ENCODE peak calls at places on chromosome 22, in four cellular contexts. M is breast epithelium, V is pancreas, B is left ventricle myocardium inferior. Z is an unnamed sample. For H3K4me1 and H3K9me3, the result is how much of the 10 kb centered on the place peaks cover.

GRCh38 chr22:36440429-36441002 is 40.9 kb downstream of the TXN2 start:
- DNase-seq in M (no peak), V (no peak), B (no peak), Z (no peak)

GRCh38 chr22:43654271-43654670 is 157.8 kb downstream of the EFCAB6 start:
- DNase-seq in M (no peak), V (no peak), B (no peak), Z (no peak)

GRCh38 chr22:26489447-26490036 is 5.9 kb downstream of the SRRD start:
- DNase-seq in M (no peak), V (no peak), B (no peak), Z (no peak)

GRCh38 chr22:32801436-32802290 is at the start of gene TIMP3:
- DNase-seq in M (peak), V (peak), B (peak), Z (peak)

GRCh38 chr22:19446603-19447387 is 716 bp downstream of the C22orf39 start:
- DNase-seq in M (no peak), V (no peak), B (no peak), Z (no peak)

GRCh38 chr22:23403720-23404688 is 176.1 kb downstream of the IGLL1 start:
- DNase-seq in M (no peak), V (no peak), B (no peak), Z (no peak)

GRCh38 chr22:40950888-40951794 is at the start of gene RBX1:
- DNase-seq in M (peak), V (peak), B (peak), Z (peak)

GRCh38 chr22:41094036-41094435 is 1.6 kb downstream of the EP300 start:
- DNase-seq in M (no peak), V (no peak), B (no peak), Z (no peak)

GRCh38 chr22:43541022-43541421 is 129.2 kb downstream of the MPPED1 start:
- DNase-seq in M (no peak), V (no peak), B (no peak), Z (no peak)

GRCh38 chr22:45552017-45552411 is 49.3 kb downstream of the FBLN1 start:
- DNase-seq in M (no peak), V (no peak), B (no peak), Z (no peak)

GRCh38 chr22:45553333-45554039 is 50.8 kb downstream of the FBLN1 start:
- DNase-seq in M (peak), V (peak), B (peak), Z (peak)

GRCh38 chr22:45552580-45553332 is 50.1 kb downstream of the FBLN1 start:
- DNase-seq in M (peak), V (peak), B (peak), Z (peak)

GRCh38 chr22:45554861-45555260 is 52.2 kb downstream of the FBLN1 start:
- DNase-seq in M (no peak), V (no peak), B (no peak), Z (no peak)

GRCh38 chr22:45554040-45554406 is 51.3 kb downstream of the FBLN1 start:
- DNase-seq in M (no peak), V (no peak), B (no peak), Z (no peak)
- H3K4me3 ChIP-seq in M (peak), V (no peak), B (no peak), Z (no peak)

DNA sequence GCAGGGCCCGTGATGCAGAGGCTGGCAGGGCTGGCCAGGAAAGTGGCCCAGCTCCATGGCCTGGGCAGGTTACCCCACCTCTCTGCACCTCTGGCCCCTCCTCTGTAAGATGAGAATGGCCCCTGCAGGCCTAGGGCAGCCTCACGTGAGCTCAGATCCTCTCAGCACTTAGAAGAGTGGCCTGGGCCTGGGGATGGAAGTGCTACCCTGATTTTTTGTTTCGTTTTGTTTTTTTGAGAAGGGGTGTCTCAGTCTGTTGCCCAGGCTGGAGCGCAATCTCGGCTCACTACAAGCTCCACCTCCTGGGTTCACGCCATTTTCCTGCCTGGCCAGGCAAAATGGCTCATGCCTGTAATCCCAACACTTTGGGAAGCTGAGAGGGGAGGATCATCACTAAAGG is 982 bp downstream of the APOBEC3H start:
- DNase-seq in M (no peak), V (no peak), B (no peak), Z (no peak)
- H3K4me1 ChIP-seq in M (under half), V (under half), B (under half), Z (under half)

DNA sequence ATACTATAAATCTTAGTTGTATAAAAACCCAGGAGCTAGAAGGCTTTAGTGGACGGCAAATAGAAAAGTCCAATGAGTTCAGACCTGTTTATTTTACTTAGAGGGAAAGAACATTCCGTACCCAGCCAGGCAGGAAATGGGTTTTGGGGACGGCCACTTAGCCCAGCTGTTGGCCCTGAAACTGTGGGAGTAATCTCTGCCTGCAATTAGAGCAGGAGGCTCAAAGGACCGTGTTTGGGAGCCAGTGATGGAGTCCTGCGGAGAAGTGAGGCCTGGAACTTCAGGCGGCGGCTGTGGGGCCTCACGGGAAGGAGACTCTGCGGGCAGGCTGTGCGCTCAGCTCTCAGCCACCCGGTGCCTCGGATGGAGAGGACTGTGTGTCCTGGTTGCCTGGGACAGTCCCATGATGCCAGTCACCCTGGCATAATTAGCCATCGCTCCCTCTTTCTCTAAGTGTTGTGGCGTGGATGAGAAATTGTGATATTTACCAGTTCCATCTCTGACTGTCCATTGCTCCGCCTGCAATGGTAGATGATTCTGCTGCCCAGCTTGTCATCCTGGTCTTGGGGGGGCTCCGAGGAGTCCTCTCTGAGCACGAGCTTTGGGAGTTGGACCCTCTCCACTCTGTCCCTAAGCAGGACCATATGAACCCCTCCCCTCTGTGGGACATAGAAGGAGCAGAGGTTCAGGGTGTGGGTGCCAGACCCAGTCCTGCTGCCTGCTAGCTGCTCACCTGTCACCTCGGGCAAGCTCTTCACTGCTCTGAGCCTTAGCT is 530.3 kb downstream of the TBC1D22A start:
- DNase-seq in M (no peak), V (no peak), B (no peak), Z (no peak)
- H3K9me3 ChIP-seq in M (under half), V (under half), B (under half), Z (under half)

GRCh38 chr22:30265851-30266444 is 703 bp downstream of the OSM start:
- DNase-seq in M (no peak), V (peak), B (peak), Z (peak)
- H3K4me3 ChIP-seq in M (peak), V (no peak), B (peak), Z (no peak)

DNA sequence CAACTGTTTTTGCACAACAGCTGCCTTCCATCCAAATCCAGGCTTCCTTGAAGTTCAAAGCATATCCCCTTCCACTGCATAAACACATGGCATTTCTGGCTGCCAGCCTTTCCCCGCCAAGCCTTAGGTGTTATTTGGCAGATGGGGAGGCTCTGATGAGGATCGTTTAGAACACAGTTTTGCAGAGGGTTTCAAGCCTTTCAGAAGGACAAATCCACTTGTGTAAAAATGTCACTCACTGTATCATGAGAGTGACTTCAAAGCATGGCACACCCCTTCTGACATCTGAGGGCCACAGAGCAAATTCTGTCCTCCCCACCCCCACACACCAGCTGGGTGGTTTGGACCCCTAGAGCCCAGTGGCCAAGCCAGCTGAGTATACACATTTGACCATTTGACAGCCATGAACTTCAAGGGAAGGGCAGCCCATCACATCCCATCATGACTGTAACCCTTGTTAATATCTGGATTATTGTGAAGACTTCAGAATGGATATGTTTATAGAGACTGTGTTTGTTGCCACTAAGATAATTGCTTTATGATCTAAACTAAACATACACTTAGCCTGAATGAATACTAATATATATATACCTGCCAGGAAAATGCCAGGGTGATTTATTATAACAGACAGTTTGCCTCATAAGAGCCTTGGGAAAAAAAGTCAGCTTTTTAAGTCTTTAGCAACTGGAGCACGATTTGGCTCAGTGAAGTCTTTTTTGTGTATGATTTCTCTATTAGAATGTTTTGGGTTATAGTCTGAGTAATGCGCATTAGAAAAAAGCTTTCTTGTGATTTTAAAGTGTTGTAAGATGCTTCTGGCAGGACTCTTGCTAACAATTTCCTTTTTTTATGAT is 31.9 kb downstream of the FBLN1 start:
- DNase-seq in M (no peak), V (no peak), B (no peak), Z (no peak)
- H3K4me1 ChIP-seq in M (under half), V (under half), B (under half), Z (under half)

GRCh38 chr22:49936018-49936972 is 17.9 kb downstream of the CRELD2 start:
- DNase-seq in M (peak), V (peak), B (peak), Z (peak)

GRCh38 chr22:49933236-49933921 is 14.9 kb downstream of the CRELD2 start:
- DNase-seq in M (peak), V (no peak), B (peak), Z (peak)

GRCh38 chr22:49935561-49935960 is 17.1 kb downstream of the CRELD2 start:
- DNase-seq in M (no peak), V (peak), B (no peak), Z (peak)

GRCh38 chr22:49934144-49934890 is 15.9 kb downstream of the CRELD2 start:
- DNase-seq in M (peak), V (peak), B (peak), Z (peak)

GRCh38 chr22:49934891-49935557 is 16.6 kb downstream of the CRELD2 start:
- DNase-seq in M (peak), V (peak), B (peak), Z (peak)
- H3K9me3 ChIP-seq in M (under half), V (under half), B (under half), Z (under half)

GRCh38 chr22:46775789-46776485 is 13.5 kb downstream of the TBC1D22A start:
- DNase-seq in M (no peak), V (no peak), B (no peak), Z (no peak)

GRCh38 chr22:46775364-46775758 is 12.9 kb downstream of the TBC1D22A start:
- DNase-seq in M (no peak), V (no peak), B (no peak), Z (peak)

GRCh38 chr22:46776876-46777608 is 14.6 kb downstream of the TBC1D22A start:
- DNase-seq in M (no peak), V (no peak), B (no peak), Z (no peak)

GRCh38 chr22:46777609-46777970 is 15.1 kb downstream of the TBC1D22A start:
- DNase-seq in M (no peak), V (no peak), B (peak), Z (peak)

GRCh38 chr22:46776486-46776826 is 14.0 kb downstream of the TBC1D22A start:
- DNase-seq in M (no peak), V (no peak), B (no peak), Z (peak)
- H3K4me3 ChIP-seq in M (no peak), V (no peak), B (no peak), Z (no peak)

GRCh38 chr22:37749831-37750595 is 53.2 kb downstream of the TRIOBP start:
- DNase-seq in M (peak), V (no peak), B (peak), Z (no peak)

GRCh38 chr22:37751449-37752188 is 54.8 kb downstream of the TRIOBP start:
- DNase-seq in M (no peak), V (no peak), B (no peak), Z (no peak)

GRCh38 chr22:37750596-37751162 is 53.8 kb downstream of the TRIOBP start:
- DNase-seq in M (no peak), V (no peak), B (no peak), Z (no peak)

GRCh38 chr22:37753746-37754145 is 54.0 kb upstream of the GCAT start:
- DNase-seq in M (no peak), V (no peak), B (peak), Z (no peak)

DNA sequence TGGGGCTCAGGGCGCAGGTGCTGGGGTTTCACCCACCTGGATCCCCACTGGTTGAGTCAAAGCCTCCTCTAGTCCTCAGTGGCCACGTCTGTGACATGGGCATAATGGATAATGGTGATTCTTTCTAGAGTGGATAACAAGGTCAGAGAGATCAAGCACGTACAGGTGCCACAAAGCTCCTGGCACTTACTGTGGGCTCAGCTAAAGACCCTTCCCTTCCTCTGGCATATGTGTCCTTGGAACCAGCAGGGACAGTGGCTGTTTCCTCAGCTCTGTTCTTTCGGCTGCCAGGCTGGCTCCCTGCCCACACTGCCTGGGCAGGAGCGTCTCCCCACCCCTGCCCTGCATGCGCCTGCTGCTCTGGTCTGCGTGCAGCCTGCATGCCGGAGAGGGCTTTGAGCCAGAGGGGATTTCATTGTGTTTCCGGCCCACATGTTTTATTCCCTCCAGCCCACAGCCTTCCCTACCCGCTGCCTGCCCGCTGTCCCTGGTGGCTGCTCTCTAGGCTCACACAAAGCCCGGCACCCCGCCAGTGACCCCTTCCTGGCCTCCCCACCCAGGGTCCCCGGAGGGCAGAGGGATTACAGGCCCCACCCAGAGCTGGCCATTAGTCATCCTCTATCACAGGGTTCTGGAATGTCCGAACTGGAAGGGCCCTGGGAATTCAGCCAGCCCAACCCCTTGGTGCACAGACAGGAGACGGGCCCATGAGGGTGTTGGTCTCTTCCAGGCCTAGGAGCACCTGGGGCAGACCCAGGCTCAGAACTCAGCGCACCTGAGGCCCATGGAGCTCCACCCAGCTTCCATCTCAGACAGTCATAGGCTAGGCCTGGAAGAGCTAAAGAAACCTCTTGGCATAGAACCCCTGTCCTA is 55.3 kb upstream of the GCAT start:
- DNase-seq in M (peak), V (peak), B (peak), Z (peak)
- H3K4me1 ChIP-seq in M (half or more), V (half or more), B (half or more), Z (under half)

GRCh38 chr22:47260551-47260950 is 498.1 kb downstream of the TBC1D22A start:
- DNase-seq in M (no peak), V (no peak), B (no peak), Z (no peak)

GRCh38 chr22:47267531-47268282 is 505.3 kb downstream of the TBC1D22A start:
- DNase-seq in M (no peak), V (no peak), B (no peak), Z (no peak)

GRCh38 chr22:47269689-47270088 is 507.2 kb downstream of the TBC1D22A start:
- DNase-seq in M (no peak), V (no peak), B (no peak), Z (no peak)

GRCh38 chr22:47270463-47271135 is 508.1 kb downstream of the TBC1D22A start:
- DNase-seq in M (no peak), V (no peak), B (no peak), Z (no peak)

DNA sequence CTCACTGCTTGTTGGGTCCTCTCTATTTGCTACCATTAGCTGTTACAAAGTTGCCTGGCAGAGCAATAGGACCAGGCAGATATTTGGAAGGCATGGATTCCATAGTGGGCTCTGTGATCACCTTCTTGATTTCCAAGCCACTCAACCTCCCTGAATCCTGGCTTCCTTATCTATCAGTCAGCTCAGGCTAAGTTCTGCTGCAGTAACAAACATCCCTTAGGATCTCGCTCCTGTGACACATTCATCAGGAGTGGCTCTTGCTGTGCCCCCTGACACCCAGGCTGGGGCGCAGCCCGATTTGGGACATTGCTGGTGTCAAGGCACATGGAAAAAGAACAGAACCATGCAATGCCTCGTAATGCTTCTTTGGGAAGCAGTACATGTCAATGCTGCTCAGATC is 503.9 kb downstream of the TBC1D22A start:
- DNase-seq in M (no peak), V (no peak), B (no peak), Z (no peak)
- H3K9me3 ChIP-seq in M (under half), V (under half), B (under half), Z (under half)